ENCODE peak calls at places on chromosomes 13 and 19, in six cellular contexts. One of them, this sample, is unnamed.

GRCh38 chr13:43924549-43925245 is 45.0 kb downstream of the LACC1 start:
- DNase-seq in tibial artery: no peak
- DNase-seq in H9: no peak
- DNase-seq in Calu3: no peak
- DNase-seq in body of pancreas: no peak
- DNase-seq in kidney: no peak
- DNase-seq in this sample: no peak

GRCh38 chr13:28707629-28708427 is 10.9 kb downstream of the SLC46A3 start:
- DNase-seq in tibial artery: no peak
- DNase-seq in H9: no peak
- DNase-seq in Calu3: no peak
- DNase-seq in body of pancreas: peak
- DNase-seq in kidney: no peak
- DNase-seq in this sample: peak

GRCh38 chr19:34808566-34808965 is 35.6 kb upstream of the ZNF599 start:
- DNase-seq in tibial artery: no peak
- DNase-seq in H9: no peak
- DNase-seq in Calu3: no peak
- DNase-seq in body of pancreas: no peak
- DNase-seq in kidney: no peak
- DNase-seq in this sample: peak

GRCh38 chr19:10503002-10503789 is at the start of gene KEAP1:
- DNase-seq in tibial artery: peak
- DNase-seq in H9: peak
- DNase-seq in Calu3: peak
- DNase-seq in body of pancreas: peak
- DNase-seq in kidney: no peak
- DNase-seq in this sample: peak

GRCh38 chr13:67877031-67877430 is 646.9 kb upstream of the PCDH9 start:
- DNase-seq in tibial artery: no peak
- DNase-seq in H9: no peak
- DNase-seq in Calu3: no peak
- DNase-seq in body of pancreas: no peak
- DNase-seq in kidney: no peak
- DNase-seq in this sample: no peak

GRCh38 chr13:20001351-20001750 is 42.8 kb downstream of the ZMYM2 start:
- DNase-seq in tibial artery: no peak
- DNase-seq in H9: no peak
- DNase-seq in Calu3: no peak
- DNase-seq in body of pancreas: no peak
- DNase-seq in kidney: no peak
- DNase-seq in this sample: no peak

GRCh38 chr19:44677019-44677809 is 5.9 kb downstream of the CEACAM19 start:
- DNase-seq in tibial artery: no peak
- DNase-seq in H9: peak
- DNase-seq in Calu3: no peak
- DNase-seq in body of pancreas: no peak
- DNase-seq in kidney: no peak
- DNase-seq in this sample: peak

GRCh38 chr13:42305503-42305902 is 33.6 kb downstream of the AKAP11 start:
- DNase-seq in tibial artery: no peak
- DNase-seq in H9: no peak
- DNase-seq in Calu3: no peak
- DNase-seq in body of pancreas: no peak
- DNase-seq in kidney: no peak
- DNase-seq in this sample: no peak

GRCh38 chr19:2083174-2083854 is 12.8 kb downstream of the MOB3A start:
- DNase-seq in tibial artery: no peak
- DNase-seq in H9: no peak
- DNase-seq in Calu3: no peak
- DNase-seq in body of pancreas: no peak
- DNase-seq in kidney: no peak
- DNase-seq in this sample: no peak

GRCh38 chr13:51894239-51894638 is 32.5 kb downstream of the CCDC70 start:
- DNase-seq in tibial artery: no peak
- DNase-seq in H9: peak
- DNase-seq in Calu3: no peak
- DNase-seq in body of pancreas: no peak
- DNase-seq in kidney: no peak
- DNase-seq in this sample: peak

GRCh38 chr13:38213307-38213706 is 136.3 kb upstream of the UFM1 start:
- DNase-seq in tibial artery: no peak
- DNase-seq in H9: no peak
- DNase-seq in Calu3: no peak
- DNase-seq in body of pancreas: no peak
- DNase-seq in kidney: no peak
- DNase-seq in this sample: no peak

GRCh38 chr19:32717496-32717895 is 2.1 kb upstream of the TDRD12 start:
- DNase-seq in tibial artery: no peak
- DNase-seq in H9: no peak
- DNase-seq in Calu3: no peak
- DNase-seq in body of pancreas: no peak
- DNase-seq in kidney: no peak
- DNase-seq in this sample: no peak
- TF ChIP-seq CTCF in tibial artery: no peak
- TF ChIP-seq CTCF in H9: no peak
- TF ChIP-seq CTCF in Calu3: no peak
- TF ChIP-seq CTCF in body of pancreas: no peak
- TF ChIP-seq CTCF in kidney: no peak
- TF ChIP-seq CTCF in this sample: no peak

DNA sequence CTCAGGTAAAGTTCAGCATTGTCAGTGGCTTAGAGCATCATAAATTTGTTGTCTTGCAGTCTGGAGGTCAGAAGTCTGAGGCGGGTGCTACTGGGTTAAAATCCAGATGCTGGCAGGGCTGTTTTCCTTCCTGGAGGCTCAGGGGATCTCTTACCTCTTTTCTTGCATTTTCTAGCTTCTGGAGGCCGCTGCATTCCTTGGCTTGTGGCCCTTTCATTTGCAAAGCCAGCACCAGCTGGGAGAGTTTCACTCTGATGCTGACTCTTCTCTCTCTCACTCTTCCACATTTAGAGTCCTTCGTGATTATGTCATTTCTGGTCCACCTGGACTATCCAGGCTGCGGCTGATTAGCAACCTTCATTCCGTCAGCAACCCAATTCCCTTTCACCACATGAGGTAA is 38.1 kb upstream of the SLC10A2 start:
- DNase-seq in tibial artery: no peak
- DNase-seq in H9: peak
- DNase-seq in Calu3: no peak
- DNase-seq in body of pancreas: no peak
- DNase-seq in kidney: no peak
- DNase-seq in this sample: no peak
- TF ChIP-seq CTCF in tibial artery: no peak
- TF ChIP-seq CTCF in H9: no peak
- TF ChIP-seq CTCF in Calu3: no peak
- TF ChIP-seq CTCF in body of pancreas: no peak
- TF ChIP-seq CTCF in kidney: no peak
- TF ChIP-seq CTCF in this sample: no peak

GRCh38 chr13:96141032-96141431 is 51.1 kb downstream of the HS6ST3 start:
- DNase-seq in tibial artery: no peak
- DNase-seq in H9: no peak
- DNase-seq in Calu3: no peak
- DNase-seq in body of pancreas: no peak
- DNase-seq in kidney: no peak
- DNase-seq in this sample: peak
- TF ChIP-seq CTCF in tibial artery: no peak
- TF ChIP-seq CTCF in H9: peak
- TF ChIP-seq CTCF in Calu3: no peak
- TF ChIP-seq CTCF in body of pancreas: no peak
- TF ChIP-seq CTCF in kidney: peak
- TF ChIP-seq CTCF in this sample: peak

GRCh38 chr13:111554539-111555267 is 234.3 kb downstream of the TEX29 start:
- DNase-seq in tibial artery: no peak
- DNase-seq in H9: no peak
- DNase-seq in Calu3: no peak
- DNase-seq in body of pancreas: no peak
- DNase-seq in kidney: peak
- DNase-seq in this sample: no peak
- TF ChIP-seq CTCF in tibial artery: no peak
- TF ChIP-seq CTCF in H9: peak
- TF ChIP-seq CTCF in Calu3: no peak
- TF ChIP-seq CTCF in body of pancreas: no peak
- TF ChIP-seq CTCF in kidney: no peak
- TF ChIP-seq CTCF in this sample: no peak

GRCh38 chr19:3618811-3619630 is 7.6 kb downstream of the CACTIN start:
- DNase-seq in tibial artery: no peak
- DNase-seq in H9: no peak
- DNase-seq in Calu3: no peak
- DNase-seq in body of pancreas: no peak
- DNase-seq in kidney: peak
- DNase-seq in this sample: no peak
- TF ChIP-seq CTCF in tibial artery: no peak
- TF ChIP-seq CTCF in H9: no peak
- TF ChIP-seq CTCF in Calu3: no peak
- TF ChIP-seq CTCF in body of pancreas: no peak
- TF ChIP-seq CTCF in kidney: no peak
- TF ChIP-seq CTCF in this sample: no peak

GRCh38 chr13:105144020-105144419 is 1391.4 kb downstream of the EFNB2 start:
- DNase-seq in tibial artery: no peak
- DNase-seq in H9: no peak
- DNase-seq in Calu3: no peak
- DNase-seq in body of pancreas: no peak
- DNase-seq in kidney: no peak
- DNase-seq in this sample: no peak
- TF ChIP-seq CTCF in tibial artery: no peak
- TF ChIP-seq CTCF in H9: peak
- TF ChIP-seq CTCF in Calu3: no peak
- TF ChIP-seq CTCF in body of pancreas: no peak
- TF ChIP-seq CTCF in kidney: no peak
- TF ChIP-seq CTCF in this sample: no peak

GRCh38 chr19:58007285-58007684 is 4.7 kb upstream of the ZNF606 start:
- DNase-seq in tibial artery: no peak
- DNase-seq in H9: peak
- DNase-seq in Calu3: no peak
- DNase-seq in body of pancreas: no peak
- DNase-seq in kidney: no peak
- DNase-seq in this sample: no peak
- TF ChIP-seq CTCF in tibial artery: no peak
- TF ChIP-seq CTCF in H9: peak
- TF ChIP-seq CTCF in Calu3: no peak
- TF ChIP-seq CTCF in body of pancreas: no peak
- TF ChIP-seq CTCF in kidney: no peak
- TF ChIP-seq CTCF in this sample: no peak

DNA sequence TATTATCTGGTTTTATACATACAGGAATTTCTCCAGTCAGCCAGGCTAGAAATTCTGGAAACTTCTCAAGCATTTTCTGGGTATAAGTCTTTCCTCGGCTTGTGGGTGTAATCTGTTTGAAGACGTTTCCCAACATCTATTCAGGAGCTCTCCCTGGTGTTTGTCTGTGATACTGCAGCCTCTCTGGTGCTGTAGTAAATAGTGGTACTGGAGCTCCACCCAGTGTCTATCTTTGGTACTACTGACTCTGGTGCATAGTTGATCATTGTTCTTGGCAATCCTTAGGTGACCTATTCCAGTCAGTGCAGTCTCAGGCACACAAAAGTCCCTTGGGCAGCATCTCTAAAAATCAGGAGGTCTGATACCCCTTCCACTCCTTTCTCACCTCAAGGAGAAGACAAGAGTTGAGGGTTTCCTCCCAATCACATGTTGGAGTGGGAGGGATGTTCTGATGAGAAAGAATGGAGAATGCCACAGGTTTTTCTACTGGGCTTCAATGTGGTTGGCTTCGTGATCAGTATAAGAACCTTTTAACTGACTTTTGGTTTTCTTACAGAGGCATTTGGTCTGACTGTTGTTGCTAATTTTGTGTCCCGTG is 115.5 kb downstream of the CYSLTR2 start:
- DNase-seq in tibial artery: peak
- DNase-seq in H9: peak
- DNase-seq in Calu3: peak
- DNase-seq in body of pancreas: peak
- DNase-seq in kidney: no peak
- DNase-seq in this sample: peak
- TF ChIP-seq CTCF in tibial artery: peak
- TF ChIP-seq CTCF in H9: peak
- TF ChIP-seq CTCF in Calu3: peak
- TF ChIP-seq CTCF in body of pancreas: peak
- TF ChIP-seq CTCF in kidney: peak
- TF ChIP-seq CTCF in this sample: peak

DNA sequence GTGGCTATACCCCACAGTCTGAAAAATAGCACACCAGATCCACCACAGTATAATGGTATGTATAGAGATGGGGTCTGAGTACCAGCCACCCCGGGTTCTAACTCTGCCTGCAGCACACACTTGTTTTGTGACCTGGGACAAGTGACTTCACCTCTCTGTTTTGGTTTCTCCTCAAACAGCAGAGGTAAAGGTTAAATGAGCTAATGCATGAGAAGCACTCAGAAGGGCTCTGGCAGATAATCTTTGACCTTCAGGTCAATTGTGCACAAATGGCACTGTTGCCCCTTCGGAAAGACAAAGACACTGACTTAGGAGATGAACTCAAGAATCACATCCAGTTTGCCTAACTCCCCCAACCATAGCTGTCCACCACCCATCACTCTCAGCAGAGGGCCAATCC is 7.7 kb downstream of the ZC3H4 start:
- DNase-seq in tibial artery: no peak
- DNase-seq in H9: no peak
- DNase-seq in Calu3: no peak
- DNase-seq in body of pancreas: no peak
- DNase-seq in kidney: no peak
- DNase-seq in this sample: no peak
- TF ChIP-seq CTCF in tibial artery: no peak
- TF ChIP-seq CTCF in H9: no peak
- TF ChIP-seq CTCF in Calu3: no peak
- TF ChIP-seq CTCF in body of pancreas: no peak
- TF ChIP-seq CTCF in kidney: no peak
- TF ChIP-seq CTCF in this sample: no peak

DNA sequence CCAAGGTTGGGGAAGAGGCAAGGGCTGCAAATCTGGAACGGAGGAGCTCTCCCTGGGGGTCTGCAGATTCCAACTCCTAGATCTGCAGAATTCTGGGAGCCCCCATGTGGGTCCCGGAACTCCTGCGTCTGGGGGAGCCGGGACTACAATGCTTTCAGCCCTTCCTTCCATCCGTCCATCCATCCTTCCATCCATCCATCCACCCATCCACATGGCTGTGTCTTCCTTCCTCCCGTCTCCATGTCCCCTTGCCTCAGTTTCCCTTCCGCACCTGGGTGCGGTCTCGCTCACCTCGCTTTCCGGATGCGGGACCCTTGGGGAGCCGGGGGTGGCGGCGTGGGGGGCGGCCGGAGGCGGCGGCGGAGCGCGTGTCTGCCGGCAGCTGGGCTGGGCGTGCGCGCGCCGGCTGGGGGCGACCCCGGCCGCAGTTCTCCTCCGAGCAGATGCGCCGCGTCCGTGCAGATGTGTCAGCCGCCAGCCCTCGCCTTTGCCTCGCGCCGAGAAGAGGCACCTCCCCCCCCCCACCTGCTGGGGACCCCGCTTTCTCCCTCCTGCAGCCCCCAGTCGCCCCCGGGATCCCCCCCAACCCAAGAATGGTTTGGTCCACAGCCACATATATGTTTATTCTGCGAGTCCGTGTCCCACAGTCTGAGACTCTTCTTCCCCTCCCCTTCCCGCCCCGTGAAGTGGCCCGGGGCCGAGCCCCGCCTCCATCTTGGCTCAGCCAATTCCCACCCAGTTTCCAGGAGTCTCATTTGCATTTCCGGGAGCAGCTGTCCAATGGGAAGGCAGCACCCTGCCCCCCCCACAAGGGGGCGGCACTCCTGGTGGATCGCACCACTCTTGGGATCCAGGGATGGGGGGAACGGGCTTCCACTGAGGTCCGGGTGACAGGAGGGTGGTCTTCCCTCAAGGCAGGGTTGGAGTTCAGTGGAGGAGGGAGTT is 8.8 kb downstream of the ISOC2 start:
- DNase-seq in tibial artery: peak
- DNase-seq in H9: peak
- DNase-seq in Calu3: no peak
- DNase-seq in body of pancreas: peak
- DNase-seq in kidney: peak
- DNase-seq in this sample: peak
- TF ChIP-seq CTCF in tibial artery: no peak
- TF ChIP-seq CTCF in H9: no peak
- TF ChIP-seq CTCF in Calu3: peak
- TF ChIP-seq CTCF in body of pancreas: no peak
- TF ChIP-seq CTCF in kidney: no peak
- TF ChIP-seq CTCF in this sample: peak

This sample was measured in MCF 10A.